ENCODE peak calls at places on chromosomes 3 and 15, in five cellular contexts. Z is ACHN, Y is T-helper 1 cell, O is BJ, W is RPMI8226. T is an unnamed sample.

GRCh38 chr3:153783106-153783505 is 338.1 kb upstream of the ARHGEF26 start:
- DNase-seq in W (no peak), O (no peak), Z (no peak), Y (no peak), T (no peak)

GRCh38 chr15:62856466-62857246 is 185.9 kb upstream of the TPM1 start:
- DNase-seq in Y (no peak), W (no peak), O (no peak), Z (no peak), T (no peak)

GRCh38 chr15:61115241-61115640 is 113.9 kb downstream of the RORA start:
- DNase-seq in O (peak), W (no peak), Z (no peak), Y (no peak), T (no peak)

GRCh38 chr3:181279239-181279565 is 289.7 kb upstream of the DNAJC19 start:
- DNase-seq in O (no peak), Y (no peak), Z (no peak), W (no peak), T (no peak)

GRCh38 chr15:62717496-62717895 is 325.1 kb upstream of the TPM1 start:
- DNase-seq in W (no peak), Z (no peak), O (no peak), Y (no peak), T (no peak)

GRCh38 chr3:34947849-34948248 is 691.5 kb upstream of the ARPP21 start:
- DNase-seq in W (no peak), O (peak), Y (no peak), Z (no peak), T (peak)

GRCh38 chr3:21778715-21779114 is 27.7 kb upstream of the ZNF385D start:
- DNase-seq in W (no peak), Z (no peak), Y (no peak), O (no peak), T (no peak)

GRCh38 chr3:52787672-52788625 is 6.6 kb upstream of the ITIH3 start:
- DNase-seq in W (no peak), O (no peak), Y (no peak), Z (no peak), T (no peak)

GRCh38 chr3:53269888-53270880 is 14.4 kb upstream of the TKT start:
- DNase-seq in O (peak), Y (no peak), Z (peak), W (peak), T (peak)

GRCh38 chr15:41970456-41970855 is 1.9 kb downstream of the EHD4 start:
- DNase-seq in Y (no peak), Z (no peak), O (no peak), W (no peak), T (no peak)

GRCh38 chr3:136858381-136858780 is 3.6 kb upstream of the NCK1 start:
- DNase-seq in O (no peak), Z (no peak), Y (no peak), W (no peak), T (no peak)

GRCh38 chr15:32994810-32995424 is 199.6 kb downstream of the FMN1 start:
- DNase-seq in Z (peak), W (no peak), O (no peak), Y (no peak), T (no peak)

GRCh38 chr15:31024330-31024729 is 32.9 kb upstream of the MTMR10 start:
- DNase-seq in O (peak), Z (peak), W (no peak), Y (no peak), T (peak)

GRCh38 chr15:60871731-60872130 is 357.4 kb downstream of the RORA start:
- DNase-seq in W (no peak), O (no peak), Z (no peak), Y (no peak), T (no peak)

GRCh38 chr3:37243811-37244748 is 69.7 kb upstream of the LRRFIP2 start:
- DNase-seq in Y (peak), O (peak), W (peak), Z (peak), T (no peak)

GRCh38 chr3:148379763-148380162 is 317.9 kb upstream of the AGTR1 start:
- DNase-seq in O (no peak), Y (no peak), W (peak), Z (peak), T (peak)

GRCh38 chr3:69541823-69542264 is 156.0 kb upstream of the FRMD4B start:
- DNase-seq in W (no peak), O (no peak), Y (no peak), Z (no peak), T (no peak)

GRCh38 chr3:167736264-167736787 is 805 bp downstream of the SERPINI1 start:
- DNase-seq in O (no peak), Y (no peak), W (no peak), Z (no peak), T (no peak)

GRCh38 chr3:58237238-58237939 is at the start of gene ABHD6:
- DNase-seq in Z (peak), O (no peak), Y (peak), W (peak), T (no peak)

GRCh38 chr15:98513428-98513991 is 134.8 kb upstream of the IGF1R start:
- DNase-seq in O (no peak), Z (no peak), Y (no peak), W (no peak), T (no peak)

GRCh38 chr15:101258238-101259144 is 6.6 kb upstream of the CHSY1 start:
- DNase-seq in Z (peak), O (no peak), W (peak), Y (peak), T (no peak)

GRCh38 chr3:152622813-152623167 is 212.1 kb upstream of the P2RY1 start:
- DNase-seq in Z (no peak), Y (no peak), W (no peak), O (no peak), T (no peak)

GRCh38 chr15:66644000-66644787 is 57.8 kb upstream of the SMAD6 start:
- DNase-seq in O (no peak), Y (no peak), W (no peak), Z (no peak), T (no peak)

GRCh38 chr3:146421814-146422748 is 47.3 kb downstream of the PLSCR2 start:
- DNase-seq in O (no peak), Z (peak), W (no peak), Y (no peak), T (no peak)

GRCh38 chr3:110246796-110247369 is 824.7 kb upstream of the NECTIN3 start:
- DNase-seq in Y (no peak), Z (no peak), O (no peak), W (no peak), T (no peak)